ENCODE peak calls at places on chromosomes 12 and 14, in six cellular contexts. B, J, X, C, W and D are unnamed samples.

GRCh38 chr12:126708492-126708896 is 1558.5 kb upstream of the TMEM132C start:
- DNase-seq in C (no peak), X (no peak), W (peak; percentile 68), J (peak; percentile 67), B (no peak), D (peak; percentile 66)

GRCh38 chr12:49187184-49187583 is 1.7 kb downstream of the TUBA1A start:
- DNase-seq in B (no peak), W (peak; percentile 62), X (peak; percentile 78), C (no peak), J (peak; percentile 72), D (no peak)

GRCh38 chr12:64531665-64532334 is 78.5 kb upstream of the RASSF3 start:
- DNase-seq in C (no peak), B (no peak), W (no peak), X (no peak), J (no peak), D (no peak)

GRCh38 chr12:16583991-16584745 is 21.8 kb downstream of the LMO3 start:
- DNase-seq in J (peak; percentile 34), C (no peak), X (no peak), W (peak; percentile 65), B (no peak), D (no peak)

GRCh38 chr14:34340226-34340625 is 121.8 kb downstream of the SPTSSA start:
- DNase-seq in X (no peak), W (peak; percentile 30), J (peak; percentile 9), B (no peak), C (no peak), D (peak; percentile 94)

GRCh38 chr14:69543341-69544249 is 31.1 kb downstream of the CCDC177 start:
- DNase-seq in B (peak; percentile 76), C (peak; percentile 48), J (peak; percentile 90), W (peak; percentile 98), X (peak; percentile 11), D (peak; percentile 85)

GRCh38 chr12:88638956-88639355 is 58.7 kb upstream of the KITLG start:
- DNase-seq in W (peak; percentile 66), B (no peak), J (peak; percentile 70), C (no peak), X (no peak), D (no peak)

GRCh38 chr14:67457782-67458181 is 30.7 kb downstream of the TMEM229B start:
- DNase-seq in W (no peak), B (peak; percentile 69), J (no peak), C (no peak), X (peak; percentile 25), D (no peak)

GRCh38 chr12:25713264-25713663 is 160.2 kb upstream of the LMNTD1 start:
- DNase-seq in C (no peak), W (no peak), X (no peak), J (no peak), B (no peak), D (no peak)

GRCh38 chr12:55877824-55878223 is 35.1 kb upstream of the MMP19 start:
- DNase-seq in X (no peak), J (no peak), B (no peak), C (no peak), W (no peak), D (no peak)

GRCh38 chr12:102478416-102479098 is 1.8 kb downstream of the IGF1 start:
- DNase-seq in W (no peak), J (no peak), C (no peak), B (no peak), X (no peak), D (no peak)

GRCh38 chr12:89384050-89384749 is 31.9 kb upstream of the DUSP6 start:
- DNase-seq in X (peak; percentile 46), W (peak; percentile 95), B (no peak), C (no peak), J (peak; percentile 98), D (peak; percentile 74)

DNA sequence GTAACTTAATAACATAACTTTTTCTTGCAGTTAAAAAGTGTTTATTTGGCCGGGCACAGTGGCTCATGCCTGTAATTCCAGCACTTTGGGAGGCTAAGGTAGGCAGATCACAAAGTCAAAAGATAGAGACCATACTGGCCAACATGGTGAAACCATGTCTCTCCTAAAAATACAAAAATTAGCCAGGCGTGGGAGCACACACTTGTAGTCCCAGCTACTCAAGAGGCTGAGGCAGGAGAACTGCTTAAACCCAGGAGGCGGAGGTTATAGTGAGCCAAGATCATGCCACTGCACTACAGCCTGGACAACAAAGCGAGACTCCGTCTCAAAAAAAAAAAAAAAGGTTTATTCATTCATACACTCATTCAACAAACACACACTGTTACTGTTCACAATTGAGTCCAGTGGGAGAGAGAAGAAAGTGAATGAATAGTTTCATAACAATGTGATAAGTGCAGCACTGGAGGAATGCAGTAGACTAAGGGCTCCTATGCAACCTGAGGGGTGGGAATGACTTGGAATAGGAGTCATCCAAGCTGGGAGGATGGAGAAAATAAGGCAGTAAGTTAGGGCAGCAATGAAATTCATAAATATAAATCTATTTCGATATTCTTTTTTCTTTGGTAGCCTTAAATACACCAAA is 19.8 kb downstream of the DAD1 start:
- DNase-seq in C (no peak), W (no peak), J (no peak), B (no peak), X (no peak), D (no peak)
- H3K4me3 ChIP-seq in C (no peak overlapping the region), W (no peak overlapping the region), J (no peak overlapping the region), B (no peak overlapping the region), X (no peak overlapping the region), D (no peak overlapping the region)

GRCh38 chr14:91899777-91900176 is 32.4 kb upstream of the TC2N start:
- DNase-seq in X (no peak), C (no peak), B (no peak), W (peak; percentile 43), J (no peak), D (no peak)

GRCh38 chr14:91901449-91902250 is 34.3 kb upstream of the TC2N start:
- DNase-seq in W (no peak), J (peak; percentile 89), C (no peak), X (no peak), B (no peak), D (no peak)

GRCh38 chr14:91897121-91897701 is 29.9 kb upstream of the TC2N start:
- DNase-seq in B (peak; percentile 85), X (peak; percentile 53), C (no peak), W (peak; percentile 68), J (peak; percentile 93), D (peak; percentile 43)

GRCh38 chr14:91898256-91898843 is 31.0 kb upstream of the TC2N start:
- DNase-seq in B (no peak), X (no peak), J (no peak), W (peak; percentile 42), C (no peak), D (no peak)

GRCh38 chr14:91899213-91899612 is 31.9 kb upstream of the TC2N start:
- DNase-seq in C (no peak), J (no peak), W (no peak), B (no peak), X (no peak), D (no peak)
- TF ChIP-seq CTCF in C (peak; percentile 24), J (no peak), W (no peak), B (peak; percentile 24), X (no peak), D (no peak)

DNA sequence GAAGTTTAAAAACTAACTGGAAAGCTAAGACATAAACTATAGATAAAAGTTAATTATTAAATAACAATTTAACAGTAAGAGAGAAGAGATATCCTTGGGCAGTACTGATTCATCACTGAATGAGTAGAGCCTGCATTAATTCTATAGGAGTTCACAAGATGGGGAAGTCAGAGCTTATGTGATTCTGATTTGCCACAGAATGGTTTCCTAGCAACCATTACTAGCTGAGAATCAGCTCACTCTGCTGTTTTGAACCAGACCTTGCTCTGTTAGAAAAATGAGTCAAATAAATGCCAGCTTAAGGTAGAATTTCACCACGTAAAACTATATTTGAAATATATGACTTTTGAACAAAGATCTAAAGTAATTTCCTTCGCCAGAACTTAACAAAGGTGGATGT is 433.9 kb downstream of the FUT8 start:
- DNase-seq in J (no peak), X (no peak), C (no peak), W (no peak), B (no peak), D (no peak)
- H3K4me3 ChIP-seq in J (no peak overlapping the region), X (no peak overlapping the region), C (no peak overlapping the region), W (no peak overlapping the region), B (no peak overlapping the region), D (no peak overlapping the region)

GRCh38 chr12:128671528-128672042 is 152.2 kb downstream of the SLC15A4 start:
- DNase-seq in J (no peak), X (no peak), C (no peak), W (no peak), B (no peak), D (no peak)
- TF ChIP-seq CTCF in J (no peak), X (no peak), C (no peak), W (no peak), B (no peak), D (no peak)

DNA sequence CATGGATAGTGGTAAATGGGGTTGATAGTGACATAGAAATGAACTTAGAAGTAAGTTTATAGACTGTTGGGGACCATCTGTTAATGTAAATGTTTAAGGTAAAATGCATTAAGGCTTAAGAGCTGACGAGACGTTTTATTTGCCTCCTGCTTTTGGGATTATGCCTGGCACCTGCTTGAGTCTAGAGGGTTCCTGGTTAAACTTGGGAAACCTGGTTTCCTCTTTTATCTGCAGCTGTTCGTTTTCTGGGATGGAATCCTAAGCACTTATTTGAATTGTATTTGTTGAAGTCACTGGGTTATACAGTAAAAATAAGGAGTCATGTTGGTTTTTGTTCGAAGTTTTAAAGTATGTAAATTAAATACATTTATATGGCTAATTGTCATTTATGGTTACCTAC is 914.7 kb downstream of the NRXN3 start:
- DNase-seq in C (no peak), W (no peak), B (no peak), X (no peak), J (no peak), D (no peak)
- H3K4me3 ChIP-seq in C (no peak overlapping the region), W (no peak overlapping the region), B (no peak overlapping the region), X (no peak overlapping the region), J (no peak overlapping the region), D (no peak overlapping the region)

GRCh38 chr12:105378821-105379400 is 48.4 kb downstream of the C12orf75 start:
- DNase-seq in C (no peak), W (peak; percentile 12), B (no peak), J (no peak), X (no peak), D (no peak)
- TF ChIP-seq CTCF in C (peak; percentile 30), W (peak; percentile 31), B (no peak), J (peak; percentile 25), X (no peak), D (peak; percentile 39)

GRCh38 chr12:107748472-107748871 is 12.5 kb downstream of the PRDM4 start:
- DNase-seq in X (no peak), C (no peak), J (peak; percentile 80), B (no peak), W (peak; percentile 89), D (peak; percentile 18)

DNA sequence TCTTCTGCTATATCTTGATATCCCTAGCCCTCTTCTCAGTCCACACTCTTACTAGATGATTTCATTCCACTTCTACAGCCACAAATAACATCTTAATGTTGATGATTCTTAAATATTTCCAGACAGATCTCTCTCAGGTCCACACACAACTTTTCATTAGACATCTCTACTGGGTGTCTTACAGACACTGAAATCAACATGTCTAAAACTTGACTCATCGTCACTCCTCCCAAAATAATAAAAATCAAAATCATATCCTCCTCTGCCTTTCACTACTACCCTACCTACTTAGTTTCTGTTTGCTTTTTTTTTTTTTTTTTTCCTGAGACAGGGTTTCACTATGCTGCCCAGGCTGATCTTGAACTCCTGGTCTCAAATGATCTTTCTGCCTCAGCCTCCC is 11.8 kb downstream of the PRDM4 start:
- DNase-seq in W (peak; percentile 64), B (no peak), J (peak; percentile 66), C (no peak), X (no peak), D (no peak)
- H3K4me3 ChIP-seq in W (peak overlapping the region; percentile 3), B (no peak overlapping the region), J (no peak overlapping the region), C (no peak overlapping the region), X (no peak overlapping the region), D (no peak overlapping the region)